ENCODE peak calls at places on chromosomes 6 and 20, in four cellular contexts. J, I, U and N are unnamed samples.

GRCh38 chr6:163731215-163732013 is 316.9 kb downstream of the QKI start:
- DNase-seq in J (no peak), I (no peak), U (no peak), N (no peak)

GRCh38 chr20:62012631-62013030 is 53.0 kb downstream of the TAF4 start:
- DNase-seq in J (no peak), I (no peak), U (no peak), N (no peak)

GRCh38 chr20:17905544-17905943 is 63.0 kb downstream of the SNX5 start:
- DNase-seq in J (no peak), I (no peak), U (no peak), N (no peak)

GRCh38 chr6:81171991-81172740 is 580.3 kb downstream of the TENT5A start:
- DNase-seq in J (peak), I (no peak), U (no peak), N (no peak)

GRCh38 chr20:59016795-59017492 is 2.3 kb upstream of the TUBB1 start:
- DNase-seq in J (no peak), I (no peak), U (no peak), N (no peak)

GRCh38 chr6:169005141-169005540 is 248.5 kb downstream of the THBS2 start:
- DNase-seq in J (no peak), I (no peak), U (no peak), N (no peak)

GRCh38 chr6:122853259-122853995 is 64.4 kb downstream of the SMPDL3A start:
- DNase-seq in J (no peak), I (no peak), U (no peak), N (peak)

GRCh38 chr6:24720131-24720603 is 1.2 kb upstream of the C6orf62 start:
- DNase-seq in J (peak), I (peak), U (no peak), N (peak)

GRCh38 chr6:83804886-83805285 is 48.3 kb upstream of the RIPPLY2 start:
- DNase-seq in J (no peak), I (no peak), U (no peak), N (no peak)

GRCh38 chr20:63087236-63087871 is 80.6 kb upstream of the BHLHE23 start:
- DNase-seq in J (no peak), I (peak), U (no peak), N (no peak)

GRCh38 chr20:45779011-45779915 is 12.4 kb downstream of the WFDC3 start:
- DNase-seq in J (peak), I (peak), U (peak), N (no peak)

GRCh38 chr20:23937303-23938117 is 51.1 kb downstream of the GGTLC1 start:
- DNase-seq in J (peak), I (no peak), U (peak), N (peak)

GRCh38 chr6:40568062-40568708 is 19.0 kb downstream of the LRFN2 start:
- DNase-seq in J (no peak), I (no peak), U (no peak), N (no peak)

GRCh38 chr6:106077881-106078280 is 8.3 kb upstream of the PRDM1 start:
- DNase-seq in J (no peak), I (no peak), U (no peak), N (no peak)